ENCODE peak calls at places on chromosomes 1 and 21, in nine cellular contexts. Q is psoas muscle; S is astrocyte of the cerebellum; X is NB4; C is activated CD8-positive, alpha-beta T cell treated with anti-CD3 and anti-CD28 coated beads for 36 hours; U is uterus; R is HFF-Myc; P is right atrium auricular region; E is cardiac fibroblast. K is an unnamed sample.
A peak's percentile ranks its signal among the peaks of the same experiment; 100 is the strongest.

GRCh38 chr1:89896105-89896942 is 75.5 kb downstream of the LRRC8D start:
- DNase-seq in Q (no peak), S (no peak), X (peak; percentile 68), C (no peak), U (no peak), R (no peak), P (no peak), E (no peak), K (no peak)

GRCh38 chr1:184806296-184806721 is 51.7 kb upstream of the EDEM3 start:
- DNase-seq in Q (no peak), S (no peak), X (peak; percentile 84), C (no peak), U (no peak), R (no peak), P (no peak), E (no peak), K (no peak)

GRCh38 chr1:25774921-25775774 is 24.8 kb upstream of the SELENON start:
- DNase-seq in Q (no peak), S (no peak), X (no peak), C (peak; percentile 99), U (no peak), R (no peak), P (no peak), E (no peak), K (no peak)

GRCh38 chr1:77686784-77687518 is 4.5 kb upstream of the ZZZ3 start:
- DNase-seq in Q (peak; percentile 16), S (no peak), X (no peak), C (no peak), U (no peak), R (no peak), P (no peak), E (no peak), K (peak; percentile 15)

GRCh38 chr1:218330043-218330623 is 15.0 kb upstream of the TGFB2 start:
- DNase-seq in Q (no peak), S (no peak), X (peak; percentile 45), C (no peak), U (no peak), R (no peak), P (no peak), E (peak; percentile 71), K (no peak)

GRCh38 chr1:171913385-171913784 is 72.1 kb downstream of the DNM3 start:
- DNase-seq in Q (no peak), S (peak; percentile 22), X (no peak), C (no peak), U (no peak), R (no peak), P (no peak), E (peak; percentile 47), K (no peak)

GRCh38 chr1:162703708-162704107 is 71.4 kb downstream of the DDR2 start:
- DNase-seq in Q (peak; percentile 46), S (no peak), X (no peak), C (no peak), U (peak; percentile 47), R (no peak), P (peak; percentile 78), E (peak; percentile 80), K (no peak)

GRCh38 chr1:1199961-1200875 is 6.2 kb downstream of the TNFRSF18 start:
- DNase-seq in Q (peak; percentile 9), S (no peak), X (no peak), C (no peak), U (no peak), R (no peak), P (no peak), E (no peak), K (peak; percentile 5)

GRCh38 chr1:109621402-109622101 is 1.9 kb downstream of the AMPD2 start:
- DNase-seq in Q (no peak), S (no peak), X (no peak), C (peak; percentile 54), U (no peak), R (no peak), P (peak; percentile 56), E (no peak), K (no peak)

GRCh38 chr1:65066766-65067490 is 81.1 kb upstream of the AK4 start:
- DNase-seq in Q (peak; percentile 94), S (no peak), X (peak; percentile 76), C (peak; percentile 76), U (peak; percentile 92), R (no peak), P (peak; percentile 98), E (peak; percentile 78), K (peak; percentile 60)

GRCh38 chr1:42176902-42177519 is 12.5 kb upstream of the GUCA2A start:
- DNase-seq in Q (no peak), S (peak; percentile 35), X (peak; percentile 52), C (peak; percentile 28), U (no peak), R (no peak), P (no peak), E (peak; percentile 69), K (no peak)

GRCh38 chr1:228197555-228198147 is 10.2 kb upstream of the OBSCN start:
- DNase-seq in Q (no peak), S (no peak), X (no peak), C (no peak), U (no peak), R (no peak), P (no peak), E (no peak), K (no peak)

GRCh38 chr1:16418823-16419425 is 18.3 kb downstream of the SPATA21 start:
- DNase-seq in Q (no peak), S (no peak), X (no peak), C (peak; percentile 45), U (no peak), R (no peak), P (no peak), E (peak; percentile 40), K (no peak)

GRCh38 chr1:93525431-93525830 is 77.5 kb downstream of the FNBP1L start:
- DNase-seq in Q (no peak), S (no peak), X (no peak), C (no peak), U (no peak), R (no peak), P (no peak), E (no peak), K (no peak)

GRCh38 chr1:231241751-231242150 is 739 bp downstream of the GNPAT start:
- DNase-seq in Q (no peak), S (no peak), X (peak; percentile 57), C (peak; percentile 37), U (no peak), R (no peak), P (no peak), E (peak; percentile 10), K (peak; percentile 9)

GRCh38 chr1:71448444-71448843 is 367.6 kb upstream of the ZRANB2 start:
- DNase-seq in Q (no peak), S (no peak), X (no peak), C (no peak), U (no peak), R (no peak), P (no peak), E (no peak), K (no peak)

GRCh38 chr1:5977494-5978444 is 14.5 kb downstream of the NPHP4 start:
- DNase-seq in Q (no peak), S (no peak), X (no peak), C (peak; percentile 15), U (no peak), R (no peak), P (no peak), E (no peak), K (no peak)

GRCh38 chr1:187721216-187721615 is 892.5 kb downstream of the PLA2G4A start:
- DNase-seq in Q (no peak), S (no peak), X (no peak), C (no peak), U (no peak), R (no peak), P (no peak), E (no peak), K (no peak)

GRCh38 chr21:44455524-44456206 is 355 bp downstream of the LRRC3 start:
- DNase-seq in Q (no peak), S (no peak), X (peak; percentile 31), C (peak; percentile 62), U (no peak), R (no peak), P (no peak), E (peak; percentile 42), K (peak; percentile 45)

GRCh38 chr1:16013220-16013907 is 4.5 kb downstream of the HSPB7 start:
- DNase-seq in Q (peak; percentile 86), S (peak; percentile 41), X (peak; percentile 84), C (peak; percentile 81), U (peak; percentile 88), R (no peak), P (peak; percentile 82), E (peak; percentile 58), K (no peak)

GRCh38 chr1:247078315-247079140 is at the start of gene ZNF670:
- DNase-seq in Q (peak; percentile 96), S (peak; percentile 84), X (peak; percentile 97), C (peak; percentile 96), U (peak; percentile 94), R (peak; percentile 87), P (peak; percentile 98), E (peak; percentile 96), K (peak; percentile 93)
- TF ChIP-seq CTCF in Q (no peak), S (no peak), X (no peak), C (no peak), U (no peak), R (no peak), P (no peak), E (peak; percentile 5), K (no peak)

DNA sequence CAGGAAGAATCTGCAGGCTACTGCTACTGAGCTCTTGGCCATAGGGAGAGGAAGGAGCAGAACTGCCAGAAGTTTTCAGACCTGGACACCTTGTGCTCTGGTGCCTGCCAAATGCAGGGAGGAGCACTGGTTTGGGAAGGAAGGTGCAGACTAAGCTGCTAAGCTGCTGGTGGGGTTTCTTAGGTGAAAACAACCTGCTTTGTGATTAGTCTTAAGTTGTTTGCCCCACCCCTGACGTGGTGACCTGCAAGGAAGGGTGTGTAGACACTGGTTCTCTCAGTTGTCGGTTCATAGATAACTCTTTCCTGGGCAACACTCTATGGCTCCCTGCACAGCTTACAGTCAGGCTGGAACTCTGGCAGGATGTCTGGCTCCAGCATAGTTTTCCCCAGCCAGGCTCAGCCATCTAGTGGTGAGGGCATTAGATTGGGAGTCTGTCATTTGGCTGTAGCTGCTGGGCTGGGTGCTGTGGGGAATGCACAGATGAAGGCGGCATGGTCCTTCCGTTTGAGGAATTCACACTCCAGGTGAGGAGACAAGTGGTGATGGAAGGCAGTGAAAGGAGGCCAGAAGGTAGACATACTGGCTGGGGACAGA is 10.3 kb upstream of the S100A10 start:
- DNase-seq in Q (no peak), S (no peak), X (no peak), C (no peak), U (no peak), R (no peak), P (no peak), E (no peak), K (no peak)
- TF ChIP-seq CTCF in Q (no peak), S (no peak), X (no peak), C (no peak), U (no peak), R (peak; percentile 17), P (no peak), E (no peak), K (no peak)

GRCh38 chr1:34342334-34342733 is 165.6 kb downstream of the C1orf94 start:
- DNase-seq in Q (no peak), S (no peak), X (no peak), C (no peak), U (no peak), R (no peak), P (no peak), E (no peak), K (no peak)
- TF ChIP-seq CTCF in Q (no peak), S (no peak), X (no peak), C (no peak), U (no peak), R (no peak), P (no peak), E (no peak), K (no peak)

GRCh38 chr1:75342799-75343198 is 208.6 kb downstream of the LHX8 start:
- DNase-seq in Q (no peak), S (no peak), X (no peak), C (no peak), U (no peak), R (no peak), P (no peak), E (no peak), K (no peak)
- TF ChIP-seq CTCF in Q (no peak), S (no peak), X (no peak), C (no peak), U (no peak), R (no peak), P (no peak), E (no peak), K (no peak)